ENCODE peak calls at places on chromosome 7, in four cellular contexts. F is naive thymus-derived CD8-positive, alpha-beta T cell; D is iris pigment epithelial cell; K is type B pancreatic cell. N is an unnamed sample.

GRCh38 chr7:81457858-81458522 is 311.9 kb downstream of the HGF start:
- DNase-seq in F (no peak), D (peak), K (no peak), N (no peak)

GRCh38 chr7:36735172-36735571 is 10.9 kb upstream of the AOAH start:
- DNase-seq in F (no peak), D (peak), K (no peak), N (no peak)

GRCh38 chr7:106418526-106418925 is 133.7 kb upstream of the NAMPT start:
- DNase-seq in F (no peak), D (peak), K (no peak), N (no peak)

GRCh38 chr7:10708447-10708846 is 265.2 kb upstream of the PHF14 start:
- DNase-seq in F (no peak), D (no peak), K (no peak), N (no peak)

GRCh38 chr7:129664029-129665012 is 52.8 kb downstream of the NRF1 start:
- DNase-seq in F (no peak), D (peak), K (no peak), N (no peak)

GRCh38 chr7:150450491-150450992 is at the start of gene GIMAP8:
- DNase-seq in F (peak), D (no peak), K (no peak), N (no peak)

GRCh38 chr7:52764502-52765169 is 270.8 kb upstream of the POM121L12 start:
- DNase-seq in F (no peak), D (peak), K (no peak), N (no peak)

GRCh38 chr7:111568870-111569462 is 6.7 kb upstream of the IMMP2L start:
- DNase-seq in F (no peak), D (no peak), K (no peak), N (no peak)